ENCODE peak calls at places on chromosomes 13 and 19, in five cellular contexts. F, B, W, H and J are unnamed samples.
A peak's percentile ranks its signal among the peaks of the same experiment; 100 is the strongest.

GRCh38 chr13:48431987-48432615 is 19.2 kb upstream of the LPAR6 start:
- DNase-seq in F (no peak), B (no peak), W (no peak), H (peak; percentile 7), J (no peak)

GRCh38 chr19:50486823-50487515 is 10.3 kb upstream of the GARIN5A start:
- DNase-seq in F (no peak), B (peak; percentile 92), W (peak; percentile 19), H (peak; percentile 51), J (peak; percentile 61)

GRCh38 chr19:55646889-55647731 is 902 bp upstream of the CCDC106 start:
- DNase-seq in F (no peak), B (no peak), W (no peak), H (no peak), J (no peak)

GRCh38 chr13:110964229-110965037 is 49.6 kb upstream of the ANKRD10 start:
- DNase-seq in F (no peak), B (no peak), W (no peak), H (peak; percentile 19), J (no peak)

GRCh38 chr19:30784850-30785459 is 412.8 kb downstream of the ZNF536 start:
- DNase-seq in F (no peak), B (peak; percentile 51), W (peak; percentile 26), H (peak; percentile 16), J (peak; percentile 72)

GRCh38 chr13:21703846-21704245 is 33.0 kb downstream of the FGF9 start:
- DNase-seq in F (no peak), B (peak; percentile 18), W (no peak), H (no peak), J (no peak)

GRCh38 chr13:95403349-95404140 is 102.3 kb upstream of the ABCC4 start:
- DNase-seq in F (no peak), B (no peak), W (no peak), H (no peak), J (no peak)

GRCh38 chr19:33376423-33376822 is 2.9 kb downstream of the CEBPG start:
- DNase-seq in F (no peak), B (peak; percentile 86), W (peak; percentile 87), H (peak; percentile 45), J (no peak)

GRCh38 chr13:87656311-87656710 is 14.9 kb upstream of the SLITRK5 start:
- DNase-seq in F (no peak), B (no peak), W (no peak), H (no peak), J (no peak)

GRCh38 chr19:14113762-14114414 is 3.7 kb downstream of the PRKACA start:
- DNase-seq in F (no peak), B (peak; percentile 65), W (no peak), H (no peak), J (peak; percentile 38)

GRCh38 chr19:32273483-32273882 is 71.9 kb upstream of the ZNF507 start:
- DNase-seq in F (no peak), B (no peak), W (no peak), H (no peak), J (no peak)

GRCh38 chr13:74794147-74794546 is 659.9 kb upstream of the KLF12 start:
- DNase-seq in F (no peak), B (no peak), W (no peak), H (no peak), J (no peak)

GRCh38 chr19:33132425-33132824 is 511 bp downstream of the WDR88 start:
- DNase-seq in F (no peak), B (peak; percentile 42), W (no peak), H (no peak), J (peak; percentile 32)

GRCh38 chr19:19259741-19260140 is 13.4 kb downstream of the TM6SF2 start:
- DNase-seq in F (no peak), B (peak; percentile 71), W (peak; percentile 11), H (peak; percentile 38), J (peak; percentile 58)

GRCh38 chr13:109900320-109900719 is 113.9 kb upstream of the IRS2 start:
- DNase-seq in F (no peak), B (no peak), W (no peak), H (no peak), J (no peak)

GRCh38 chr19:2561895-2562294 is 86.0 kb downstream of the GADD45B start:
- DNase-seq in F (peak; percentile 92), B (no peak), W (no peak), H (no peak), J (no peak)

GRCh38 chr19:31110331-31110730 is 238.9 kb downstream of the TSHZ3 start:
- DNase-seq in F (no peak), B (peak; percentile 19), W (peak; percentile 45), H (no peak), J (no peak)

GRCh38 chr13:72462726-72463125 is 264.7 kb downstream of the MZT1 start:
- DNase-seq in F (no peak), B (no peak), W (no peak), H (no peak), J (no peak)

GRCh38 chr13:42651936-42652641 is 78.1 kb downstream of the TNFSF11 start:
- DNase-seq in F (no peak), B (no peak), W (no peak), H (no peak), J (no peak)

GRCh38 chr13:100989424-100989823 is 314.8 kb upstream of the TMTC4 start:
- DNase-seq in F (no peak), B (no peak), W (no peak), H (no peak), J (no peak)

GRCh38 chr19:32873560-32873959 is 4.0 kb upstream of the SLC7A9 start:
- DNase-seq in F (no peak), B (no peak), W (no peak), H (no peak), J (no peak)

GRCh38 chr13:40599146-40599545 is 67.3 kb downstream of the FOXO1 start:
- DNase-seq in F (no peak), B (no peak), W (no peak), H (no peak), J (no peak)

GRCh38 chr13:45916859-45917418 is 65.4 kb upstream of the SIAH3 start:
- DNase-seq in F (no peak), B (no peak), W (no peak), H (no peak), J (no peak)
- TF ChIP-seq BHLHE40 in F (no peak), B (no peak), W (no peak), H (no peak), J (no peak)

GRCh38 chr19:48085077-48085476 is 25.5 kb downstream of the PLA2G4C start:
- DNase-seq in F (no peak), B (no peak), W (no peak), H (no peak), J (no peak)

GRCh38 chr19:48090281-48090802 is 20.3 kb downstream of the PLA2G4C start:
- DNase-seq in F (no peak), B (no peak), W (no peak), H (no peak), J (no peak)

DNA sequence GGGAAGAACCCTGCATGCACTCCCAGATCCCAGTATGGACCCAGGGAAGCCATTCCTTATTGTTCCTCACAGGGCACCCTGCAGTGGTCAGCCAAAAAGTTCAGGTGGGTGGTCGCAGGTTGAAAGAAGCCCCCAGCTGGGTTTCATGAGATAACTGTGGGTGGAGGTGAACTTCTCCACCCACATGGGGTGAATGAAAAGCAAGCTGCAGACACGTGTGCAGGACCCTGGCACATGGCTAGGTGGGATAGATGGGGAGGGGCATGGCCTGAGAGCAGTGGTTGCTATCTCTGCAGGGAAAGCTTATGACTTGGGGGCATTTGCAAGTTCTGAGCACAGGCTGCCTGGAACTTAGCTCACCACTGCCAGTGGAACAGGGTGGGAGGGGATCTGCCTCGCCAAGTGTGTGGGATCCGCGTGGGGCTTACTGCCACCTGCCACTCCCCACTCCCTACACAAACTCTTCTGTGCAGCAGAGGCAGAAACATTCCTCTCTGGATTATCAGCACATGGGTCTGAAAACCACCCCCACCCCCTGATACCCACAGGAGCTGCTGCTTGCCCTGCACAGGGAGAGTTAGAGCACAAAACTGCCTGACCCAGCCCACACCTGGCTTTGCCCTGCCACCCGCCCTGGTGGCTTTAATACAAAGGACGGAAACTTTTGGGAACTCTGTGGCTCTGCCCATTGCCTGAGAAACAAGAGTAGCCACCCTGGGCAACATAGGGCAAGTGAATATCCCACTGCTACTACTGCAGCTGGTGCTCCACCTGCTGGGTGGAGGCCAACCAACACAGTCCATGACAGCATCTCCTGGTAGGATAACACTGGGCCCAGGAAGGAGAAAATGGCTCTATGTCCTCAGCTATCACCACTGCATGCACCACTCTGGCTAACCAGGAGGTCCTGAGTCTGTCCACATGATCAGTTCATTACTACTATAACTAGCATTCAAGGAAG is 24.4 kb downstream of the PLA2G4C start:
- DNase-seq in F (no peak), B (no peak), W (no peak), H (no peak), J (no peak)
- TF ChIP-seq BHLHE40 in F (no peak), B (no peak), W (no peak), H (no peak), J (no peak)

GRCh38 chr19:47102561-47103135 is 10.9 kb downstream of the ZC3H4 start:
- DNase-seq in F (no peak), B (no peak), W (no peak), H (no peak), J (no peak)

GRCh38 chr19:47098608-47099007 is 15.0 kb downstream of the ZC3H4 start:
- DNase-seq in F (no peak), B (no peak), W (no peak), H (no peak), J (no peak)

GRCh38 chr19:47097396-47098217 is 16.0 kb downstream of the ZC3H4 start:
- DNase-seq in F (no peak), B (no peak), W (no peak), H (no peak), J (no peak)

GRCh38 chr19:47099576-47100050 is 14.0 kb downstream of the ZC3H4 start:
- DNase-seq in F (no peak), B (no peak), W (no peak), H (no peak), J (no peak)

GRCh38 chr19:47100290-47100689 is 13.3 kb downstream of the ZC3H4 start:
- DNase-seq in F (no peak), B (peak; percentile 55), W (no peak), H (no peak), J (no peak)
- TF ChIP-seq BHLHE40 in F (no peak), B (no peak), W (no peak), H (no peak), J (no peak)

GRCh38 chr19:4403005-4403761 is 743 bp downstream of the CHAF1A start:
- DNase-seq in F (no peak), B (peak; percentile 11), W (no peak), H (no peak), J (no peak)

GRCh38 chr19:4402171-4403004 is at the start of gene CHAF1A:
- DNase-seq in F (peak; percentile 99), B (peak; percentile 99), W (peak; percentile 100), H (peak; percentile 99), J (peak; percentile 97)

GRCh38 chr19:4399871-4400768 is at the start of gene SH3GL1:
- DNase-seq in F (peak; percentile 48), B (peak; percentile 94), W (peak; percentile 88), H (peak; percentile 82), J (peak; percentile 89)

GRCh38 chr19:4405977-4406376 is 3.5 kb downstream of the CHAF1A start:
- DNase-seq in F (no peak), B (no peak), W (no peak), H (no peak), J (no peak)

DNA sequence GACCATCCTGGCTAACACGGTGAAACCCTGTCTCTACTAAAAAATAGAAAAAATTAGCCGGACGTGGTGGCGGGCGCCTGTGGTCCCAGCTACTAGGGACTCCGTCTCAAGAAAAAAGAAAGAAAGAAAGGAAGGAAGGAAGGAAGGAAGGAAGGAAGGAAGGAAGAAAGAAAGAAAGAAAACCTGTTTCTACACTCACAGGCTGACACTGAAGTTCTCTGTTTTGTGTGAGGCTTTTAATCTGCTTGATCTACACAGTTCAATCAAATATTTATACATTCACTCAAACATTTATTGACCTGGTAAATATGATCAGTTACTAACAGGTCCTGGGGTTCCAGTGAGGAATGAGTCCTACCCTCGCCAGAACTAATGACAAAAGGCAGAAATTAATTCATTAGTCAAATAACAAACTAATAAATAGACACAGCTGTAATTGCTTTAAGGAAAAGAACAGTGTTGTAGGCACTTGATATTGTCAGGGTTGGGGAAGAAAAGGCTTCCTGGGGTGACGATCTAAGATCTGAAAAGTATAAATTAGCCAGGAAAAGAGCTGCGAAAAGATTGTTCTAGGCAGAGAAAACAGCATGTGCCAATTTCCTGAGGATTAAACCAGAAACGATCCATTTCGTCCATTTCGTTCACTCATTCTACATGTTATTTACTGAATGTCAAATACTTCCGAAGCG is 814 bp upstream of the CHAF1A start:
- DNase-seq in F (no peak), B (no peak), W (no peak), H (no peak), J (no peak)
- TF ChIP-seq BHLHE40 in F (no peak), B (no peak), W (no peak), H (no peak), J (no peak)